ENCODE peak calls at places on chromosomes 13 and 19, in six cellular contexts. One of them, this sample, is unnamed.

GRCh38 chr19:47445937-47446402 is 25.7 kb downstream of the SLC8A2 start:
- DNase-seq in GM20000: no peak
- DNase-seq in spleen: peak
- DNase-seq in stimulated activated CD8-positive, alpha-beta memory T cell treated with anti-CD3 and anti-CD28 coated beads, Interleukin-7, amount 100 ng/mL, for 1 hour: peak
- DNase-seq in H9: peak
- DNase-seq in hepatocyte: peak
- DNase-seq in this sample: peak

GRCh38 chr19:18896421-18896841 is 473 bp upstream of the CERS1 start:
- DNase-seq in GM20000: peak
- DNase-seq in spleen: peak
- DNase-seq in stimulated activated CD8-positive, alpha-beta memory T cell treated with anti-CD3 and anti-CD28 coated beads, Interleukin-7, amount 100 ng/mL, for 1 hour: no peak
- DNase-seq in H9: no peak
- DNase-seq in hepatocyte: no peak
- DNase-seq in this sample: peak

GRCh38 chr13:50580684-50581305 is 262.7 kb downstream of the DLEU7 start:
- DNase-seq in GM20000: no peak
- DNase-seq in spleen: no peak
- DNase-seq in stimulated activated CD8-positive, alpha-beta memory T cell treated with anti-CD3 and anti-CD28 coated beads, Interleukin-7, amount 100 ng/mL, for 1 hour: no peak
- DNase-seq in H9: no peak
- DNase-seq in hepatocyte: no peak
- DNase-seq in this sample: no peak

GRCh38 chr19:45469835-45470146 is 2.0 kb downstream of the FOSB start:
- DNase-seq in GM20000: peak
- DNase-seq in spleen: no peak
- DNase-seq in stimulated activated CD8-positive, alpha-beta memory T cell treated with anti-CD3 and anti-CD28 coated beads, Interleukin-7, amount 100 ng/mL, for 1 hour: no peak
- DNase-seq in H9: no peak
- DNase-seq in hepatocyte: no peak
- DNase-seq in this sample: no peak

GRCh38 chr13:51261610-51262249 is 39.5 kb downstream of the FAM124A start:
- DNase-seq in GM20000: no peak
- DNase-seq in spleen: no peak
- DNase-seq in stimulated activated CD8-positive, alpha-beta memory T cell treated with anti-CD3 and anti-CD28 coated beads, Interleukin-7, amount 100 ng/mL, for 1 hour: no peak
- DNase-seq in H9: no peak
- DNase-seq in hepatocyte: no peak
- DNase-seq in this sample: no peak

GRCh38 chr13:41621716-41622508 is 164.6 kb downstream of the RGCC start:
- DNase-seq in GM20000: no peak
- DNase-seq in spleen: no peak
- DNase-seq in stimulated activated CD8-positive, alpha-beta memory T cell treated with anti-CD3 and anti-CD28 coated beads, Interleukin-7, amount 100 ng/mL, for 1 hour: no peak
- DNase-seq in H9: no peak
- DNase-seq in hepatocyte: no peak
- DNase-seq in this sample: no peak

GRCh38 chr19:41161903-41162302 is 31.1 kb upstream of the CYP2S1 start:
- DNase-seq in GM20000: no peak
- DNase-seq in spleen: no peak
- DNase-seq in stimulated activated CD8-positive, alpha-beta memory T cell treated with anti-CD3 and anti-CD28 coated beads, Interleukin-7, amount 100 ng/mL, for 1 hour: no peak
- DNase-seq in H9: peak
- DNase-seq in hepatocyte: no peak
- DNase-seq in this sample: no peak

GRCh38 chr19:12137541-12137940 is 2.6 kb downstream of the ZNF20 start:
- DNase-seq in GM20000: no peak
- DNase-seq in spleen: no peak
- DNase-seq in stimulated activated CD8-positive, alpha-beta memory T cell treated with anti-CD3 and anti-CD28 coated beads, Interleukin-7, amount 100 ng/mL, for 1 hour: no peak
- DNase-seq in H9: peak
- DNase-seq in hepatocyte: no peak
- DNase-seq in this sample: peak

GRCh38 chr19:40800997-40801377 is 2.0 kb downstream of the EGLN2 start:
- DNase-seq in GM20000: no peak
- DNase-seq in spleen: peak
- DNase-seq in stimulated activated CD8-positive, alpha-beta memory T cell treated with anti-CD3 and anti-CD28 coated beads, Interleukin-7, amount 100 ng/mL, for 1 hour: no peak
- DNase-seq in H9: no peak
- DNase-seq in hepatocyte: no peak
- DNase-seq in this sample: no peak

GRCh38 chr19:51469629-51470028 is 8.7 kb upstream of the CEACAM18 start:
- DNase-seq in GM20000: no peak
- DNase-seq in spleen: peak
- DNase-seq in stimulated activated CD8-positive, alpha-beta memory T cell treated with anti-CD3 and anti-CD28 coated beads, Interleukin-7, amount 100 ng/mL, for 1 hour: no peak
- DNase-seq in H9: no peak
- DNase-seq in hepatocyte: no peak
- DNase-seq in this sample: no peak

GRCh38 chr13:99836291-99836690 is 135.3 kb downstream of the ZIC5 start:
- DNase-seq in GM20000: no peak
- DNase-seq in spleen: no peak
- DNase-seq in stimulated activated CD8-positive, alpha-beta memory T cell treated with anti-CD3 and anti-CD28 coated beads, Interleukin-7, amount 100 ng/mL, for 1 hour: no peak
- DNase-seq in H9: no peak
- DNase-seq in hepatocyte: no peak
- DNase-seq in this sample: no peak

GRCh38 chr13:52345048-52345447 is 60.9 kb downstream of the THSD1 start:
- DNase-seq in GM20000: no peak
- DNase-seq in spleen: no peak
- DNase-seq in stimulated activated CD8-positive, alpha-beta memory T cell treated with anti-CD3 and anti-CD28 coated beads, Interleukin-7, amount 100 ng/mL, for 1 hour: no peak
- DNase-seq in H9: no peak
- DNase-seq in hepatocyte: no peak
- DNase-seq in this sample: no peak

GRCh38 chr19:11499890-11500420 is 5.7 kb downstream of the ZNF653 start:
- DNase-seq in GM20000: no peak
- DNase-seq in spleen: no peak
- DNase-seq in stimulated activated CD8-positive, alpha-beta memory T cell treated with anti-CD3 and anti-CD28 coated beads, Interleukin-7, amount 100 ng/mL, for 1 hour: no peak
- DNase-seq in H9: no peak
- DNase-seq in hepatocyte: no peak
- DNase-seq in this sample: no peak

GRCh38 chr19:58009301-58009665 is 6.7 kb upstream of the ZNF606 start:
- DNase-seq in GM20000: no peak
- DNase-seq in spleen: no peak
- DNase-seq in stimulated activated CD8-positive, alpha-beta memory T cell treated with anti-CD3 and anti-CD28 coated beads, Interleukin-7, amount 100 ng/mL, for 1 hour: no peak
- DNase-seq in H9: no peak
- DNase-seq in hepatocyte: no peak
- DNase-seq in this sample: no peak

GRCh38 chr13:31945202-31945978 is 86.2 kb upstream of the FRY start:
- DNase-seq in GM20000: no peak
- DNase-seq in spleen: no peak
- DNase-seq in stimulated activated CD8-positive, alpha-beta memory T cell treated with anti-CD3 and anti-CD28 coated beads, Interleukin-7, amount 100 ng/mL, for 1 hour: no peak
- DNase-seq in H9: peak
- DNase-seq in hepatocyte: peak
- DNase-seq in this sample: no peak

GRCh38 chr19:18196511-18196845 is 3.5 kb downstream of the MPV17L2 start:
- DNase-seq in GM20000: no peak
- DNase-seq in spleen: no peak
- DNase-seq in stimulated activated CD8-positive, alpha-beta memory T cell treated with anti-CD3 and anti-CD28 coated beads, Interleukin-7, amount 100 ng/mL, for 1 hour: no peak
- DNase-seq in H9: no peak
- DNase-seq in hepatocyte: no peak
- DNase-seq in this sample: no peak

GRCh38 chr19:29323972-29324680 is 111.2 kb upstream of the UQCRFS1 start:
- DNase-seq in GM20000: no peak
- DNase-seq in spleen: no peak
- DNase-seq in stimulated activated CD8-positive, alpha-beta memory T cell treated with anti-CD3 and anti-CD28 coated beads, Interleukin-7, amount 100 ng/mL, for 1 hour: no peak
- DNase-seq in H9: peak
- DNase-seq in hepatocyte: no peak
- DNase-seq in this sample: no peak

GRCh38 chr13:60369242-60369641 is 27.8 kb upstream of the TDRD3 start:
- DNase-seq in GM20000: no peak
- DNase-seq in spleen: no peak
- DNase-seq in stimulated activated CD8-positive, alpha-beta memory T cell treated with anti-CD3 and anti-CD28 coated beads, Interleukin-7, amount 100 ng/mL, for 1 hour: no peak
- DNase-seq in H9: no peak
- DNase-seq in hepatocyte: no peak
- DNase-seq in this sample: peak

GRCh38 chr19:48746738-48747575 is at the start of gene IZUMO1:
- DNase-seq in GM20000: peak
- DNase-seq in spleen: peak
- DNase-seq in stimulated activated CD8-positive, alpha-beta memory T cell treated with anti-CD3 and anti-CD28 coated beads, Interleukin-7, amount 100 ng/mL, for 1 hour: no peak
- DNase-seq in H9: peak
- DNase-seq in hepatocyte: peak
- DNase-seq in this sample: peak

GRCh38 chr13:78382946-78383542 is 220.3 kb downstream of the POU4F1 start:
- DNase-seq in GM20000: no peak
- DNase-seq in spleen: no peak
- DNase-seq in stimulated activated CD8-positive, alpha-beta memory T cell treated with anti-CD3 and anti-CD28 coated beads, Interleukin-7, amount 100 ng/mL, for 1 hour: no peak
- DNase-seq in H9: no peak
- DNase-seq in hepatocyte: no peak
- DNase-seq in this sample: no peak

GRCh38 chr19:41206926-41207750 is 11.9 kb upstream of the AXL start:
- DNase-seq in GM20000: no peak
- DNase-seq in spleen: no peak
- DNase-seq in stimulated activated CD8-positive, alpha-beta memory T cell treated with anti-CD3 and anti-CD28 coated beads, Interleukin-7, amount 100 ng/mL, for 1 hour: no peak
- DNase-seq in H9: peak
- DNase-seq in hepatocyte: no peak
- DNase-seq in this sample: no peak

GRCh38 chr19:55689366-55690108 is 14.5 kb downstream of the EPN1 start:
- DNase-seq in GM20000: no peak
- DNase-seq in spleen: peak
- DNase-seq in stimulated activated CD8-positive, alpha-beta memory T cell treated with anti-CD3 and anti-CD28 coated beads, Interleukin-7, amount 100 ng/mL, for 1 hour: no peak
- DNase-seq in H9: no peak
- DNase-seq in hepatocyte: no peak
- DNase-seq in this sample: no peak

GRCh38 chr13:84455143-84455905 is 573.0 kb upstream of the SLITRK1 start:
- DNase-seq in GM20000: no peak
- DNase-seq in spleen: peak
- DNase-seq in stimulated activated CD8-positive, alpha-beta memory T cell treated with anti-CD3 and anti-CD28 coated beads, Interleukin-7, amount 100 ng/mL, for 1 hour: no peak
- DNase-seq in H9: no peak
- DNase-seq in hepatocyte: no peak
- DNase-seq in this sample: no peak

GRCh38 chr19:19474950-19475781 is 40.2 kb downstream of the TSSK6 start:
- DNase-seq in GM20000: no peak
- DNase-seq in spleen: peak
- DNase-seq in stimulated activated CD8-positive, alpha-beta memory T cell treated with anti-CD3 and anti-CD28 coated beads, Interleukin-7, amount 100 ng/mL, for 1 hour: no peak
- DNase-seq in H9: peak
- DNase-seq in hepatocyte: no peak
- DNase-seq in this sample: no peak

GRCh38 chr19:45972081-45972943 is 1.4 kb downstream of the NOVA2 start:
- DNase-seq in GM20000: no peak
- DNase-seq in spleen: no peak
- DNase-seq in stimulated activated CD8-positive, alpha-beta memory T cell treated with anti-CD3 and anti-CD28 coated beads, Interleukin-7, amount 100 ng/mL, for 1 hour: no peak
- DNase-seq in H9: no peak
- DNase-seq in hepatocyte: no peak
- DNase-seq in this sample: no peak

GRCh38 chr13:23392925-23393645 is 40.4 kb downstream of the SACS start:
- DNase-seq in GM20000: no peak
- DNase-seq in spleen: no peak
- DNase-seq in stimulated activated CD8-positive, alpha-beta memory T cell treated with anti-CD3 and anti-CD28 coated beads, Interleukin-7, amount 100 ng/mL, for 1 hour: no peak
- DNase-seq in H9: no peak
- DNase-seq in hepatocyte: no peak
- DNase-seq in this sample: no peak

GRCh38 chr13:109586509-109587346 is 199.7 kb downstream of the IRS2 start:
- DNase-seq in GM20000: no peak
- DNase-seq in spleen: no peak
- DNase-seq in stimulated activated CD8-positive, alpha-beta memory T cell treated with anti-CD3 and anti-CD28 coated beads, Interleukin-7, amount 100 ng/mL, for 1 hour: no peak
- DNase-seq in H9: no peak
- DNase-seq in hepatocyte: peak
- DNase-seq in this sample: no peak

GRCh38 chr19:8254286-8255001 is 45.3 kb downstream of the CERS4 start:
- DNase-seq in GM20000: no peak
- DNase-seq in spleen: no peak
- DNase-seq in stimulated activated CD8-positive, alpha-beta memory T cell treated with anti-CD3 and anti-CD28 coated beads, Interleukin-7, amount 100 ng/mL, for 1 hour: no peak
- DNase-seq in H9: no peak
- DNase-seq in hepatocyte: no peak
- DNase-seq in this sample: no peak

GRCh38 chr13:31742102-31742695 is 2.9 kb downstream of the RXFP2 start:
- DNase-seq in GM20000: peak
- DNase-seq in spleen: no peak
- DNase-seq in stimulated activated CD8-positive, alpha-beta memory T cell treated with anti-CD3 and anti-CD28 coated beads, Interleukin-7, amount 100 ng/mL, for 1 hour: peak
- DNase-seq in H9: peak
- DNase-seq in hepatocyte: peak
- DNase-seq in this sample: peak

GRCh38 chr19:45171211-45171623 is 6.8 kb downstream of the TRAPPC6A start:
- DNase-seq in GM20000: no peak
- DNase-seq in spleen: no peak
- DNase-seq in stimulated activated CD8-positive, alpha-beta memory T cell treated with anti-CD3 and anti-CD28 coated beads, Interleukin-7, amount 100 ng/mL, for 1 hour: no peak
- DNase-seq in H9: no peak
- DNase-seq in hepatocyte: peak
- DNase-seq in this sample: no peak

GRCh38 chr19:41606215-41606837 is 20.5 kb downstream of the CEACAM4 start:
- DNase-seq in GM20000: no peak
- DNase-seq in spleen: peak
- DNase-seq in stimulated activated CD8-positive, alpha-beta memory T cell treated with anti-CD3 and anti-CD28 coated beads, Interleukin-7, amount 100 ng/mL, for 1 hour: no peak
- DNase-seq in H9: no peak
- DNase-seq in hepatocyte: no peak
- DNase-seq in this sample: no peak

GRCh38 chr19:10270180-10270615 is 722 bp upstream of the ICAM1 start:
- DNase-seq in GM20000: peak
- DNase-seq in spleen: peak
- DNase-seq in stimulated activated CD8-positive, alpha-beta memory T cell treated with anti-CD3 and anti-CD28 coated beads, Interleukin-7, amount 100 ng/mL, for 1 hour: no peak
- DNase-seq in H9: peak
- DNase-seq in hepatocyte: no peak
- DNase-seq in this sample: peak

GRCh38 chr13:39306639-39307589 is 268.7 kb downstream of the NHLRC3 start:
- DNase-seq in GM20000: peak
- DNase-seq in spleen: no peak
- DNase-seq in stimulated activated CD8-positive, alpha-beta memory T cell treated with anti-CD3 and anti-CD28 coated beads, Interleukin-7, amount 100 ng/mL, for 1 hour: no peak
- DNase-seq in H9: no peak
- DNase-seq in hepatocyte: no peak
- DNase-seq in this sample: no peak

This sample was measured in germinal center.